ENCODE peak calls at places on chromosome 5, in six cellular contexts. S is tibial artery, Z is HepG2, E is cardiac muscle cell, P is lung, X is foreskin keratinocyte. O is an unnamed sample. For H3K4me1, the result is how much of the 10 kb centered on the place peaks cover.

GRCh38 chr5:96952946-96953730 is 17.3 kb downstream of the LNPEP start:
- DNase-seq in S (no peak), Z (no peak), E (no peak), P (no peak), X (peak), O (no peak)

GRCh38 chr5:73818357-73818756 is 192.4 kb downstream of the ARHGEF28 start:
- DNase-seq in S (no peak), Z (no peak), E (no peak), P (no peak), X (peak), O (no peak)

GRCh38 chr5:134252671-134253070 is 26.8 kb upstream of the PPP2CA start:
- DNase-seq in S (no peak), Z (peak), E (peak), P (no peak), X (peak), O (no peak)

GRCh38 chr5:21791304-21791703 is 1061.8 kb downstream of the CDH12 start:
- DNase-seq in S (no peak), Z (no peak), E (no peak), P (no peak), X (peak), O (no peak)

GRCh38 chr5:179421156-179421895 is 76.1 kb upstream of the ADAMTS2 start:
- DNase-seq in S (no peak), Z (no peak), E (peak), P (no peak), X (no peak), O (no peak)

GRCh38 chr5:32127759-32128158 is 46.4 kb downstream of the GOLPH3 start:
- DNase-seq in S (no peak), Z (no peak), E (no peak), P (no peak), X (no peak), O (no peak)

GRCh38 chr5:3594514-3595101 is 1.0 kb upstream of the IRX1 start:
- DNase-seq in S (peak), Z (no peak), E (peak), P (peak), X (peak), O (no peak)

GRCh38 chr5:73887688-73888087 is 261.7 kb downstream of the ARHGEF28 start:
- DNase-seq in S (no peak), Z (no peak), E (no peak), P (no peak), X (no peak), O (no peak)

GRCh38 chr5:74483001-74483400 is 157.5 kb downstream of the ENC1 start:
- DNase-seq in S (no peak), Z (no peak), E (no peak), P (no peak), X (no peak), O (no peak)

GRCh38 chr5:93990504-93991085 is 249.2 kb upstream of the POU5F2 start:
- DNase-seq in S (no peak), Z (no peak), E (no peak), P (no peak), X (no peak), O (no peak)

GRCh38 chr5:54457094-54457531 is 1.6 kb downstream of the HSPB3 start:
- DNase-seq in S (no peak), Z (peak), E (peak), P (no peak), X (peak), O (no peak)

GRCh38 chr5:114367029-114367428 is 5.2 kb downstream of the KCNN2 start:
- DNase-seq in S (no peak), Z (no peak), E (peak), P (no peak), X (peak), O (no peak)

GRCh38 chr5:138809391-138809790 is 56.2 kb downstream of the CTNNA1 start:
- DNase-seq in S (no peak), Z (no peak), E (no peak), P (no peak), X (no peak), O (no peak)

GRCh38 chr5:137315534-137316345 is 183.4 kb downstream of the SPOCK1 start:
- DNase-seq in S (peak), Z (no peak), E (no peak), P (no peak), X (no peak), O (no peak)

GRCh38 chr5:177265395-177265794 is 38.1 kb downstream of the RAB24 start:
- DNase-seq in S (no peak), Z (no peak), E (no peak), P (no peak), X (no peak), O (no peak)

GRCh38 chr5:90410178-90410762 is 714 bp upstream of the CETN3 start:
- DNase-seq in S (no peak), Z (peak), E (no peak), P (no peak), X (no peak), O (no peak)

GRCh38 chr5:137278476-137278875 is 220.7 kb downstream of the SPOCK1 start:
- DNase-seq in S (no peak), Z (no peak), E (no peak), P (no peak), X (no peak), O (no peak)

GRCh38 chr5:55558484-55558883 is 23.7 kb upstream of the PLPP1 start:
- DNase-seq in S (no peak), Z (no peak), E (no peak), P (no peak), X (no peak), O (no peak)

GRCh38 chr5:78341445-78341844 is 19.0 kb upstream of the SCAMP1 start:
- DNase-seq in S (no peak), Z (no peak), E (no peak), P (no peak), X (no peak), O (no peak)

GRCh38 chr5:141330299-141331080 is at the start of gene PCDHGA1:
- DNase-seq in S (no peak), Z (peak), E (no peak), P (no peak), X (no peak), O (no peak)
- H3K27ac ChIP-seq in S (no peak), Z (no peak), E (no peak), P (peak), X (no peak), O (no peak)

GRCh38 chr5:113089653-113090335 is 113.2 kb downstream of the DCP2 start:
- DNase-seq in S (no peak), Z (no peak), E (no peak), P (no peak), X (no peak), O (no peak)
- H3K4me1 ChIP-seq in S (under half), Z (under half), E (half or more), P (under half), X (under half), O (under half)

DNA sequence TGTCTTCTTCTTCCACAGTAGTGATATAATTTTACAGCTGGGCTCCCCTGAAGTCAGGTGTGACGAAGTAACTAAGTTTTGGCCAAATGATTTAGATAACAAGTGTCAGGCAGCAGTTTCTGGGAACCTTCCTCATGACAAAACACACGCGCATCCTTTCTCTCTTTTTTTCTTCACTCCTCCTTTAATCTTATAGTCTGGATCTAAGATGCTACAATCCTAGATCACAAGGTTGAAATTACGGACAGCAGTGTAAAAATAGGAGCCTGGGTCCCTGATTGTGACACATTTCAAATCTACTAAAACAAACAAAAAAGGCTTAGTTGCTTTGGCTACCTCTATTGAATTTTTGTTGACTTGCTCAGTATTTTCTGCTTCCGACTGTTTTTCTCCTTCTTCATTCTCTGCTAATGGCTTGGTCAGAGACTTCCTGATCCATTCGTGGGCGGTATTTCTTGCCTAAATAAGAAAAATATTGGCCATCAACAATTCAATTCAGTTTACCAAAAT is 36.1 kb downstream of the FAM114A2 start:
- DNase-seq in S (no peak), Z (no peak), E (no peak), P (no peak), X (no peak), O (no peak)
- H3K27ac ChIP-seq in S (no peak), Z (no peak), E (no peak), P (peak), X (no peak), O (no peak)

GRCh38 chr5:52987711-52988329 is 1.3 kb upstream of the ITGA2 start:
- DNase-seq in S (no peak), Z (peak), E (no peak), P (peak), X (peak), O (no peak)

GRCh38 chr5:52988335-52989024 is 672 bp upstream of the ITGA2 start:
- DNase-seq in S (no peak), Z (no peak), E (no peak), P (no peak), X (peak), O (no peak)

GRCh38 chr5:52989781-52990530 is 804 bp downstream of the ITGA2 start:
- DNase-seq in S (peak), Z (no peak), E (peak), P (peak), X (no peak), O (peak)

GRCh38 chr5:52989025-52989780 is at the start of gene ITGA2:
- DNase-seq in S (peak), Z (peak), E (peak), P (peak), X (peak), O (peak)

DNA sequence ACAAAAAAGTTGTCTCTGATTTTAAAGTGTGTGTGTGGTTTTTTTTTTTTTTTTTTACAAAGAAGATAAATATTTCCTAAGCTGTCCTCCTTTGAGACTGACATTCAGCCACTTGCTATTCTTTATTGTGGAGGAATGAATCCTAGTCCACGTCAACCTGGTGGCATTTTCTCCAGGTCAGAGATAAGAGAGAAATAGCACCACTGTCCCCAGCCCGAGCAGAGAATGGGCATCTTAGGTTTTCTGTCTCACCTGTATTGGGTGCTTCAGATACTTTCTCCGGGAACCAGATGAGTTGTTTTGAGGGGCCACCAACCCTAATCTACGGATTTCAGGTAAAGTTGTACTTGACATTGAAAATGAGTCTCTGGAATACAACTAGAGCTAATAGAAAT is 1.4 kb downstream of the ITGA2 start:
- DNase-seq in S (no peak), Z (no peak), E (no peak), P (no peak), X (peak), O (no peak)
- H3K4me1 ChIP-seq in S (under half), Z (half or more), E (under half), P (under half), X (half or more), O (under half)

GRCh38 chr5:125175348-125176004 is 429.0 kb upstream of the ZNF608 start:
- DNase-seq in S (no peak), Z (no peak), E (no peak), P (no peak), X (no peak), O (no peak)
- H3K27ac ChIP-seq in S (no peak), Z (no peak), E (no peak), P (no peak), X (no peak), O (no peak)

DNA sequence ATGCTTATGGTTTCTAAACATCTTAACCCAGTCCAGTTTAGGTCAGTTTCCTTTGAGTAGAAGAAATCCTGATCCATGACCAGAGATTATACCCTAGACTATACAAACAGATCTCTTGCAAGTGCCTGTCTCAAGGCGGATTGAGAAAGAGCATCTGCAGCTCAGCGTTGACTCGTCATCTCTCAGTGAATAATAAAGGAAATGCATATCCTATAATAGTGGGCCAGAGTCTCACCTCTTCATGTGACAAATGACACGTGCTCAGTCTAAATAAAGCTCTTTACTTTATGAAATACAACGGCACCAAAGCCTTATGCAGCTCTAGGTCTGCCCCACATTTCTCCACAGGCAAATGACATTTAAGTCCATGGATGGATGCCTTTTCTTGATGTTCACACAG is 179.4 kb upstream of the NR3C1 start:
- DNase-seq in S (no peak), Z (no peak), E (no peak), P (no peak), X (no peak), O (no peak)
- H3K4me1 ChIP-seq in S (under half), Z (under half), E (under half), P (under half), X (under half), O (under half)